ENCODE peak calls at places on chromosomes 4 and X, in five cellular contexts. One of them, this sample, is unnamed.

GRCh38 chr4:19945979-19946380 is 305.7 kb upstream of the SLIT2 start:
- DNase-seq in IMR-90: peak
- DNase-seq in HCT116: peak
- DNase-seq in K562: no peak
- DNase-seq in HepG2: no peak
- DNase-seq in this sample: no peak

GRCh38 chr4:56330691-56331090 is 56.6 kb downstream of the AASDH start:
- DNase-seq in HCT116: no peak
- DNase-seq in HepG2: no peak
- DNase-seq in K562: no peak
- DNase-seq in IMR-90: peak
- DNase-seq in this sample: peak

GRCh38 chr4:56321246-56321645 is 66.0 kb downstream of the AASDH start:
- DNase-seq in HCT116: no peak
- DNase-seq in K562: no peak
- DNase-seq in HepG2: no peak
- DNase-seq in IMR-90: peak
- DNase-seq in this sample: no peak

GRCh38 chr4:40722576-40723161 is 27.1 kb upstream of the NSUN7 start:
- DNase-seq in IMR-90: no peak
- DNase-seq in HCT116: no peak
- DNase-seq in HepG2: no peak
- DNase-seq in K562: no peak
- DNase-seq in this sample: peak

GRCh38 chrX:154490021-154490413 is 412 bp downstream of the SLC10A3 start:
- DNase-seq in IMR-90: peak
- DNase-seq in HCT116: no peak
- DNase-seq in K562: no peak
- DNase-seq in HepG2: no peak
- DNase-seq in this sample: peak

GRCh38 chr4:76634239-76634638 is 199.2 kb downstream of the SHROOM3 start:
- DNase-seq in HCT116: no peak
- DNase-seq in K562: no peak
- DNase-seq in IMR-90: peak
- DNase-seq in HepG2: no peak
- DNase-seq in this sample: no peak

GRCh38 chr4:48093949-48094550 is 40.0 kb downstream of the TXK start:
- DNase-seq in HepG2: no peak
- DNase-seq in HCT116: no peak
- DNase-seq in IMR-90: peak
- DNase-seq in K562: no peak
- DNase-seq in this sample: peak

GRCh38 chrX:65407157-65407626 is 127.4 kb downstream of the LAS1L start:
- DNase-seq in HCT116: no peak
- DNase-seq in IMR-90: no peak
- DNase-seq in HepG2: no peak
- DNase-seq in K562: no peak
- DNase-seq in this sample: no peak

GRCh38 chr4:78661923-78662521 is 110.5 kb downstream of the ANXA3 start:
- DNase-seq in HepG2: peak
- DNase-seq in HCT116: no peak
- DNase-seq in IMR-90: peak
- DNase-seq in K562: no peak
- DNase-seq in this sample: no peak

GRCh38 chr4:100841911-100842310 is 324.1 kb upstream of the EMCN start:
- DNase-seq in IMR-90: no peak
- DNase-seq in K562: no peak
- DNase-seq in HCT116: no peak
- DNase-seq in HepG2: no peak
- DNase-seq in this sample: no peak

GRCh38 chr4:152309418-152309817 is 226.5 kb downstream of the FBXW7 start:
- DNase-seq in IMR-90: no peak
- DNase-seq in HepG2: no peak
- DNase-seq in K562: no peak
- DNase-seq in HCT116: no peak
- DNase-seq in this sample: no peak

GRCh38 chr4:74284074-74284473 is 24.2 kb upstream of the EPGN start:
- DNase-seq in HCT116: peak
- DNase-seq in IMR-90: peak
- DNase-seq in K562: no peak
- DNase-seq in HepG2: no peak
- DNase-seq in this sample: no peak

GRCh38 chrX:29397506-29397905 is 810.3 kb downstream of the IL1RAPL1 start:
- DNase-seq in HCT116: no peak
- DNase-seq in HepG2: no peak
- DNase-seq in IMR-90: peak
- DNase-seq in K562: no peak
- DNase-seq in this sample: no peak

GRCh38 chr4:26576171-26576829 is 7.6 kb upstream of the TBC1D19 start:
- DNase-seq in HCT116: no peak
- DNase-seq in HepG2: peak
- DNase-seq in K562: no peak
- DNase-seq in IMR-90: peak
- DNase-seq in this sample: no peak

GRCh38 chr4:26217961-26218676 is 102.7 kb upstream of the RBPJ start:
- DNase-seq in HCT116: no peak
- DNase-seq in HepG2: no peak
- DNase-seq in K562: no peak
- DNase-seq in IMR-90: no peak
- DNase-seq in this sample: no peak

GRCh38 chr4:132642196-132642817 is 506.8 kb upstream of the PCDH10 start:
- DNase-seq in IMR-90: peak
- DNase-seq in HCT116: peak
- DNase-seq in HepG2: peak
- DNase-seq in K562: peak
- DNase-seq in this sample: peak

GRCh38 chrX:9668537-9668936 is 97.1 kb downstream of the GPR143 start:
- DNase-seq in HCT116: no peak
- DNase-seq in HepG2: no peak
- DNase-seq in IMR-90: peak
- DNase-seq in K562: no peak
- DNase-seq in this sample: no peak

DNA sequence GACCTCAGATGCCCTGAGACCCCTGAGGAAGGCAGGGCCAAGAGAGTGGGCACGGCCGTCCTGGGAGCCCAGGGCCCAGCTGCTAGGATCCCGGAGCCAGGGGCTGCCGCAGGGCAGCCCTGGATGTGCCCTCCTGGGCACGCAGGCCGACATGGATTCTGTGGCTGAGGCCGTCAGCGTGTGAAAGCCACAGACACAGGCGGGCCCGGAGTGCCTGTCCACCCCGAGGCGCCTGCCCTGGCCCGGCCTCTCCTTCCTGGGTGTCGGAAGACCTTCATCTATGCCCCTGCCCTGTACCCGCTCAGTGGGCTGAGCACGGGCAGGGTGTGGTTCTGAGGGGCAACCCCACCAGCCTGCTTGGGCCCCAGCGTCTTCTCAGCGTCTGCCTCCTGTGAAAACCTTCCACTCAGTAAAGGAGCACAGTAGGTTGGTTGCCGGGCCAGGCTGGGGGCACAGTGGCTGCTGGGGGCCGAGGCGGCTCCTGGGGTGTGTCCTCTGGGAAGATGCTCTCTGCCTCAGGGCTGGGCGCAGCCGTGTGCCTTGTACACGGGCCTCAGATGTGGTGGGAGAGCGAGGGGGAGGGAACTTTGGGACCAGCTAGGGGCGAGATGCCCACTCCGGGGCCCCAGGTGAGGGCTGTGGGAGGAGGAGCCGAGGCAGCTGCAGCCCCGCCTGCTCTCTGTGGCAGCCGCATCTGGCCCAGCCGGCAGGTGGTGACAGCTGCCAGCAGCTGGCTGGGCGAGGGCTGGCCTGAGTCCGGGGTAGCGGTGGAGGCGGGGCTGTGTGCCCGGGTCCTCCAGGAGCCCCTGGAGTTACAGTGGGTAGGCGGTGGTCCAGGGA is 20.8 kb downstream of the FGFRL1 start:
- DNase-seq in K562: peak
- DNase-seq in HCT116: no peak
- DNase-seq in HepG2: no peak
- DNase-seq in IMR-90: no peak
- DNase-seq in this sample: peak
- TF ChIP-seq CEBPB in K562: no peak
- TF ChIP-seq CEBPB in HCT116: no peak
- TF ChIP-seq CEBPB in HepG2: no peak
- TF ChIP-seq CEBPB in IMR-90: no peak
- TF ChIP-seq CEBPB in this sample: no peak

GRCh38 chr4:62548108-62548524 is 1348.0 kb downstream of the ADGRL3 start:
- DNase-seq in K562: no peak
- DNase-seq in HCT116: no peak
- DNase-seq in IMR-90: no peak
- DNase-seq in HepG2: peak
- DNase-seq in this sample: peak

GRCh38 chr4:62548765-62549164 is 1348.6 kb downstream of the ADGRL3 start:
- DNase-seq in HepG2: no peak
- DNase-seq in IMR-90: no peak
- DNase-seq in K562: no peak
- DNase-seq in HCT116: no peak
- DNase-seq in this sample: no peak

GRCh38 chr4:62544428-62544827 is 1344.3 kb downstream of the ADGRL3 start:
- DNase-seq in HepG2: no peak
- DNase-seq in IMR-90: no peak
- DNase-seq in HCT116: no peak
- DNase-seq in K562: no peak
- DNase-seq in this sample: no peak

DNA sequence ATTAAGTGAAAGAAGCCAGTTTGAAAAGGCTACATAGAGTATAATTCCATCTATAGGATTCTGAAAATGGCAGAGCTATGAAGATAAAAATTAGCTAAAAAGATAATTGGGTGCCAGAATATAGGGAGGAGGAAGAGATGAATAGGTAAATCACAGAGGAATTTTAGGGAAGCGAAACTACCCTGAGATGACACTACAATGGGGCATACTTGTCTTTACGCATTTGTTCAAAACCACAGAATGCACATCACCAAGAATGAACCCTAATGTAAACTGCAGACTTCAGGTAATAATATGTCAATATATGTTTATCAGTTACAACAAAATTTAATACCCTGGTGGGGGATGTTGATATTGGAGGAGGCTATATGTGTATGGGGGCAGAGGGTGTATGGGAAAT is 1342.9 kb downstream of the ADGRL3 start:
- DNase-seq in HepG2: no peak
- DNase-seq in IMR-90: no peak
- DNase-seq in K562: no peak
- DNase-seq in HCT116: no peak
- DNase-seq in this sample: no peak
- H3K4me3 ChIP-seq in HepG2: no peak
- H3K4me3 ChIP-seq in IMR-90: no peak
- H3K4me3 ChIP-seq in K562: no peak
- H3K4me3 ChIP-seq in HCT116: no peak
- H3K4me3 ChIP-seq in this sample: no peak

DNA sequence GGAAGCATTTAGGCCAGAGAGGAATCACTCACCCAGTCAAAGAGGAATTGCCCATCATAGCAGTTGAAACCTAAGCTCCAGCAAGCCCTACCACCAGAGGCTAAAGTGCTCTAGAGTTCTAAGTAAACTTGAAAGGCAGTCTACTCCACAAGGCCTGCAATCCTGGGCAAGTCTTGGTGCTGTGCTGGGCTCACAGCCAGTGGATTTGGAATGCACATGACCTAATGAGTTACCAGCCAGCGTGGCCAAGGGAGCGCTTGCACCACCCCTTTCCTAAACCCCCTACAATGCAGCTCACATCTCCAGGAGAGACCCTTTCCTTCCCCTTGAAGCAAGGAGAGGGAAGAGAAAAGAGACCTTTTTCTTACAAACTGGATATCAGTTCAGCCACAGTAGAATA is 445.7 kb downstream of the GASK1B start:
- DNase-seq in IMR-90: no peak
- DNase-seq in K562: no peak
- DNase-seq in HCT116: no peak
- DNase-seq in HepG2: no peak
- DNase-seq in this sample: no peak
- TF ChIP-seq POLR2A in IMR-90: no peak
- TF ChIP-seq POLR2A in K562: no peak
- TF ChIP-seq POLR2A in HCT116: no peak
- TF ChIP-seq POLR2A in HepG2: no peak
- TF ChIP-seq POLR2A in this sample: no peak

DNA sequence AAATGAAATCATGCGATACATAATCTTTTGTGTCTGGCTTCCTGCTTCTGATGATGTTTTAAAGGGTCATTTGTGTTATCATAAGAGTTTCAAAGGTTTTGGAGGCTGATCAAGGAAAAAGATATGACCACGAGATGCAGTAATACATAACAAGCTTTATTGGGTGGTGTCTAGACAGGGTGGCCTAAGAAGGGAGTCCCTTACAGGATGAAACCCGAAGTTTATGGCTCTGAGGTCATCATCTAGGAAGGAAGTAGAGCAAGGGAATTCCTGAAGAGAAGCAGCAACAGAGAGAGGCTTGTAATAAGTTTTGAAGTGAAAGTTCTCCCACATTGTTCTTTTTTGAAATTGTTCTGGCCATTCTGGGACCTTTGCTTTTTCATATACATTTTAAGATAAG is 40.8 kb upstream of the SOD3 start:
- DNase-seq in K562: no peak
- DNase-seq in HepG2: no peak
- DNase-seq in HCT116: no peak
- DNase-seq in IMR-90: no peak
- DNase-seq in this sample: peak
- TF ChIP-seq CEBPB in K562: no peak
- TF ChIP-seq CEBPB in HepG2: no peak
- TF ChIP-seq CEBPB in HCT116: no peak
- TF ChIP-seq CEBPB in IMR-90: no peak
- TF ChIP-seq CEBPB in this sample: no peak

This sample was measured in A549.